ENCODE peak calls at places on chromosomes 12 and 14, in seven cellular contexts. D is fibroblast of mammary gland; Z is fibroblast of the conjunctiva; X is activated T-helper 1 cell treated with anti-CD3 and anti-CD28 coated beads, Interleukin-12 subunit alpha, Interleukin-12 subunit beta, Interleukin-2, Interleukin-4 antibody, amounts not matched to agents 30 ng/mL and 10 ng/mL and 1 ng/mL, durations not matched to agents 14 hours and 24 hours and 36 hours; B is frontal cortex; F is dorsolateral prefrontal cortex; M is cardiac muscle cell. I is an unnamed sample.

GRCh38 chr14:63752449-63753169 is 24.7 kb upstream of the SGPP1 start:
- DNase-seq in D (peak; percentile 67), Z (no peak), X (no peak), B (no peak), F (no peak), M (peak; percentile 36), I (no peak)

GRCh38 chr12:92080390-92081285 is 65.0 kb downstream of the BTG1 start:
- DNase-seq in D (peak; percentile 96), Z (no peak), X (no peak), B (no peak), F (no peak), M (peak; percentile 61), I (no peak)

GRCh38 chr14:94476018-94476417 is at the start of gene SERPINA9:
- DNase-seq in D (no peak), Z (no peak), X (no peak), B (no peak), F (no peak), M (no peak), I (no peak)

GRCh38 chr12:77640356-77640755 is 190.3 kb upstream of the NAV3 start:
- DNase-seq in D (no peak), Z (no peak), X (no peak), B (no peak), F (no peak), M (no peak), I (no peak)

GRCh38 chr12:104695453-104696148 is 238.9 kb downstream of the CHST11 start:
- DNase-seq in D (peak; percentile 93), Z (no peak), X (peak; percentile 70), B (no peak), F (no peak), M (peak; percentile 93), I (no peak)

GRCh38 chr12:68270358-68270757 is 17.0 kb upstream of the IL22 start:
- DNase-seq in D (no peak), Z (no peak), X (no peak), B (no peak), F (no peak), M (no peak), I (no peak)

GRCh38 chr12:58919271-58920101 is 818 bp downstream of the LRIG3 start:
- DNase-seq in D (peak; percentile 60), Z (no peak), X (no peak), B (peak; percentile 12), F (no peak), M (peak; percentile 40), I (peak; percentile 34)

GRCh38 chr12:120763250-120763649 is 37.6 kb downstream of the ACADS start:
- DNase-seq in D (no peak), Z (no peak), X (no peak), B (no peak), F (no peak), M (no peak), I (no peak)

GRCh38 chr12:112418596-112419268 is at the start of gene PTPN11:
- DNase-seq in D (peak; percentile 56), Z (peak; percentile 37), X (peak; percentile 88), B (peak; percentile 87), F (peak; percentile 79), M (peak; percentile 88), I (peak; percentile 82)

GRCh38 chr12:114580306-114580705 is 103.7 kb downstream of the TBX3 start:
- DNase-seq in D (no peak), Z (no peak), X (no peak), B (no peak), F (no peak), M (no peak), I (no peak)

GRCh38 chr12:84986586-84986985 is 49.5 kb downstream of the TSPAN19 start:
- DNase-seq in D (no peak), Z (peak; percentile 1), X (no peak), B (no peak), F (no peak), M (no peak), I (no peak)

I was measured in hippocampal formation.